ENCODE peak calls at places on chromosomes 13 and 19, in four cellular contexts. T is AG04449, N is HTR-8/SVneo, O is NCI-H1092 treated with DMSO at 0.1 percent for 48 hours. U is an unnamed sample.

GRCh38 chr19:58476498-58477015 is 405 bp downstream of the ZNF446 start:
- DNase-seq in T (no peak), N (no peak), O (no peak), U (no peak)

GRCh38 chr13:49532593-49532992 is 36.8 kb downstream of the PHF11 start:
- DNase-seq in T (no peak), N (no peak), O (no peak), U (no peak)

GRCh38 chr13:60078226-60078625 is 85.5 kb downstream of the DIAPH3 start:
- DNase-seq in T (no peak), N (no peak), O (no peak), U (no peak)

GRCh38 chr19:3479177-3479818 is 1.0 kb downstream of the SMIM24 start:
- DNase-seq in T (no peak), N (no peak), O (no peak), U (peak)

GRCh38 chr19:29193116-29193515 is 19.8 kb downstream of the UQCRFS1 start:
- DNase-seq in T (no peak), N (no peak), O (no peak), U (no peak)

GRCh38 chr19:47741544-47742125 is 3.7 kb upstream of the NOP53 start:
- DNase-seq in T (no peak), N (no peak), O (no peak), U (no peak)

GRCh38 chr13:75555836-75556235 is 6.2 kb downstream of the UCHL3 start:
- DNase-seq in T (no peak), N (no peak), O (no peak), U (no peak)

GRCh38 chr13:70784590-70784989 is 676.3 kb upstream of the KLHL1 start:
- DNase-seq in T (no peak), N (no peak), O (peak), U (no peak)

GRCh38 chr13:44132710-44133109 is 240.9 kb upstream of the SERP2 start:
- DNase-seq in T (no peak), N (no peak), O (no peak), U (no peak)

GRCh38 chr13:67119481-67119883 is 110.7 kb downstream of the PCDH9 start:
- DNase-seq in T (peak), N (peak), O (no peak), U (no peak)

GRCh38 chr19:52110780-52111179 is 15.2 kb upstream of the ZNF841 start:
- DNase-seq in T (no peak), N (no peak), O (no peak), U (no peak)

GRCh38 chr19:7137120-7137519 is 67.6 kb downstream of the ZNF557 start:
- DNase-seq in T (no peak), N (no peak), O (no peak), U (no peak)

GRCh38 chr19:20664917-20665781 is 3.8 kb upstream of the ZNF626 start:
- DNase-seq in T (no peak), N (no peak), O (no peak), U (no peak)

GRCh38 chr19:1068111-1069001 is 1.4 kb downstream of the ARHGAP45 start:
- DNase-seq in T (no peak), N (no peak), O (no peak), U (no peak)

GRCh38 chr13:42925626-42926025 is 66.4 kb downstream of the EPSTI1 start:
- DNase-seq in T (no peak), N (no peak), O (no peak), U (no peak)

GRCh38 chr19:43731854-43732253 is 16.0 kb downstream of the IRGC start:
- DNase-seq in T (no peak), N (no peak), O (no peak), U (no peak)

GRCh38 chr13:110509971-110510786 is 51.3 kb downstream of the RAB20 start:
- DNase-seq in T (no peak), N (no peak), O (peak), U (no peak)

GRCh38 chr19:41206456-41206855 is 12.6 kb upstream of the AXL start:
- DNase-seq in T (no peak), N (no peak), O (no peak), U (no peak)

GRCh38 chr19:1663854-1664253 is 11.4 kb upstream of the TCF3 start:
- DNase-seq in T (no peak), N (no peak), O (no peak), U (no peak)

GRCh38 chr13:109007946-109008345 is 378.5 kb downstream of the MYO16 start:
- DNase-seq in T (no peak), N (no peak), O (no peak), U (no peak)